ENCODE peak calls at places on chromosome 2, in eight cellular contexts. B is lung, O is fibroblast of the aortic adventitia, U is HFFc6, E is HL-60, C is WERI-Rb-1, N is endothelial cell of umbilical vein, V is GM20000. H is an unnamed sample.

GRCh38 chr2:238970553-238971081 is 122.7 kb downstream of the TWIST2 start:
- DNase-seq in V (peak; percentile 87), N (peak; percentile 66), U (peak; percentile 43), B (peak; percentile 65), E (no peak), O (peak; percentile 74), C (peak; percentile 35), H (peak; percentile 86)

GRCh38 chr2:217672472-217672871 is 330.3 kb downstream of the TNS1 start:
- DNase-seq in V (no peak), O (no peak), E (no peak), N (no peak), C (no peak), B (no peak), U (no peak), H (no peak)

GRCh38 chr2:7023542-7023941 is 106.3 kb downstream of the RNF144A start:
- DNase-seq in O (peak; percentile 83), V (no peak), B (no peak), N (no peak), C (no peak), E (no peak), U (no peak), H (no peak)

GRCh38 chr2:108932736-108933135 is 56.3 kb downstream of the EDAR start:
- DNase-seq in V (no peak), B (no peak), C (no peak), N (no peak), U (no peak), O (no peak), E (no peak), H (no peak)

GRCh38 chr2:236057375-236057774 is 110.8 kb downstream of the GBX2 start:
- DNase-seq in V (no peak), E (no peak), N (no peak), U (no peak), C (no peak), O (no peak), B (no peak), H (no peak)

GRCh38 chr2:240013343-240013742 is 11.8 kb downstream of the NDUFA10 start:
- DNase-seq in V (no peak), C (no peak), B (no peak), U (peak; percentile 33), O (peak; percentile 16), N (peak; percentile 19), E (no peak), H (no peak)

GRCh38 chr2:25275575-25275965 is 66.2 kb downstream of the DNMT3A start:
- DNase-seq in C (no peak), B (no peak), E (no peak), U (no peak), O (no peak), V (peak; percentile 45), N (no peak), H (no peak)

GRCh38 chr2:240811346-240812300 is 8.4 kb downstream of the KIF1A start:
- DNase-seq in V (no peak), E (no peak), B (no peak), O (no peak), N (no peak), C (no peak), U (no peak), H (no peak)

GRCh38 chr2:36697424-36698066 is 1.0 kb downstream of the VIT start:
- DNase-seq in E (peak; percentile 68), B (no peak), U (no peak), N (peak; percentile 80), V (no peak), O (peak; percentile 40), C (no peak), H (no peak)

GRCh38 chr2:3470856-3471737 is 48.2 kb downstream of the ADI1 start:
- DNase-seq in O (peak; percentile 10), U (no peak), N (no peak), B (no peak), C (no peak), V (no peak), E (no peak), H (no peak)

GRCh38 chr2:224638338-224638823 is 53.2 kb upstream of the CUL3 start:
- DNase-seq in V (peak; percentile 68), B (no peak), U (no peak), C (no peak), O (peak; percentile 7), N (no peak), E (no peak), H (peak; percentile 76)

GRCh38 chr2:193270816-193271215 is 1076.1 kb upstream of the TMEFF2 start:
- DNase-seq in U (no peak), O (no peak), C (no peak), B (no peak), V (no peak), E (no peak), N (no peak), H (no peak)

DNA sequence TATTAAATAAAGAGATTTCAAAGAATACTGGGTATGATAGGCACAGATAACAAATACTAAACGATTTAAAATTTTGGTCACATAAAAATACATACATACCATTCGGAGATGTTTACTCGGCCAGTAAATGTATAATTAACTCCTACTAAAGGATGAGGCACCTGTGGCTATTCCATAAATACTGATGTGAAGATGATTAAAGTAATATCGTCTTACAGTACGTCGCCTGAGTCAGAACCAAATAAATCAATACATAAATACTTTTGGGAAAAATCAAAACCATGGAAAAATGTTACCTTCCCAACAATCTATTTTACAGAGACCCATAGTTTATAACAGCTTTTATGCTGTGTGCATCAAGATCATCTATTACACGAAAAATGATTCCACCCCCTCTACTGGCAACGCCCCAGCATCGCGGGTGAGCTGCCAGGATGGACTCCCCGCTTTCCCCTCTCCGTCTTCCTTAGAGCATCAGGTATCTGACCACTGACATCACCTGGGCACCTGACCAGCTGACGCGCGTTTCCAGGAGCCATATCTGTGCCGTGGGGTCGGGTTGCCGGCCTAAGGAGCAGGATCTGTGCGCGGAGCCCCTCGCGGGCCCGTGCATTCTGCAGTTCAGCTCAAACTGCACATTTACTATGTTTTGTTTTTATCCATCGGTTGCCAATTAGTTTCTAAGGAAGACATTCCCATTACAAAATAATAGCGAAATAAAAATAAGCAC is 970 bp downstream of the ICA1L start:
- DNase-seq in B (peak; percentile 65), C (peak; percentile 85), U (peak; percentile 48), E (peak; percentile 35), V (peak; percentile 83), N (peak; percentile 81), O (peak; percentile 32), H (peak; percentile 78)
- TF ChIP-seq CTCF in B (peak; percentile 15), C (peak; percentile 64), U (peak; percentile 73), E (peak; percentile 73), V (peak; percentile 57), N (peak; percentile 63), O (peak; percentile 40), H (peak; percentile 70)

GRCh38 chr2:26644188-26644835 is 3.1 kb upstream of the CIB4 start:
- DNase-seq in C (no peak), E (no peak), O (no peak), U (no peak), N (no peak), B (no peak), V (no peak), H (no peak)

GRCh38 chr2:26647981-26648380 is 6.8 kb upstream of the CIB4 start:
- DNase-seq in E (no peak), N (no peak), B (no peak), V (no peak), U (no peak), O (no peak), C (peak; percentile 5), H (no peak)

GRCh38 chr2:26646986-26647672 is 6.0 kb upstream of the CIB4 start:
- DNase-seq in U (no peak), N (no peak), V (no peak), B (no peak), O (no peak), C (peak; percentile 5), E (no peak), H (no peak)

GRCh38 chr2:26648516-26648915 is 7.3 kb upstream of the CIB4 start:
- DNase-seq in N (no peak), B (no peak), E (no peak), V (no peak), U (no peak), O (no peak), C (peak; percentile 3), H (no peak)

DNA sequence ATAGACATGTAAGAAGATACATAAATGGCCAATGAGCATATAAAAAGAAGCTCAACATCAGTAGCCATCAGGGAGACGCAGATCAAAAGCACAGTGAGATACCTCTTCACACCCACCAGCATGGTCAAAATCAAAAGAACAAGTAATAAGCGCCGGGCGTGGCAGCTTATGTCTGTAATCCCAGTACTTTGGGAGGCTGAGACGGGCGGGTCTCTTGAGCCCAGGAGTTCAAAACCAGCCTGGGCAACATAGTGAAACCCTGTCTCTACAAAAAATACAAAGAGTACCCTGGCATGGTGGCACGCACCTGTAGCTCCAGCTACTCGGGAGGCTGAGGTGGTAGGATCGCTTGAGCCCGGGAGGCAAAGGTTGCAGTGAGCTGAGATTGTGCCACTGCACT is 4.6 kb upstream of the CIB4 start:
- DNase-seq in N (no peak), C (no peak), O (no peak), U (no peak), B (no peak), V (no peak), E (no peak), H (no peak)
- TF ChIP-seq CTCF in N (no peak), C (no peak), O (no peak), U (no peak), B (no peak), V (no peak), E (no peak), H (no peak)

DNA sequence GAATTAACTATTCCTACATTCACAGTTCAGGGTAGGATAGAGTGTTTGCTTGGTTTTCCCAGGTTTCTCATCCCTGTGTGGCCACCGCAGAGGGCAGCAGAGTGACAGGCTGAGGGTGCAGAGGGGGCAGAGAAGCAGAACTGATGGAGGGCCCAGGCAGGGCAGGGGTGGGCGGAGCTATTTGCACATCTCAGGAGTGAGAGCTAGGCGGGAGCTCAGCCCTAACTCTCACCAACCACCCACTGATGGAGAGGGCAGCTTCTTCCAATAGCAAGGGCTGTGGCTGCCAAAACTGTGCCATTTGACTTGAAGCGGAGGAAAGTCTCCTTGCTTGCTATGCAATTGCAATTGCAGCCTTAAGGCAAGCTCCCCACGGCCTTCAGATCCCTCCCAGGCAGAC is 12.0 kb upstream of the DARS1 start:
- DNase-seq in U (no peak), O (no peak), B (no peak), N (no peak), C (peak; percentile 76), E (no peak), V (peak; percentile 32), H (peak; percentile 37)
- TF ChIP-seq CTCF in U (no peak), O (no peak), B (no peak), N (no peak), C (peak; percentile 47), E (no peak), V (no peak), H (no peak)

DNA sequence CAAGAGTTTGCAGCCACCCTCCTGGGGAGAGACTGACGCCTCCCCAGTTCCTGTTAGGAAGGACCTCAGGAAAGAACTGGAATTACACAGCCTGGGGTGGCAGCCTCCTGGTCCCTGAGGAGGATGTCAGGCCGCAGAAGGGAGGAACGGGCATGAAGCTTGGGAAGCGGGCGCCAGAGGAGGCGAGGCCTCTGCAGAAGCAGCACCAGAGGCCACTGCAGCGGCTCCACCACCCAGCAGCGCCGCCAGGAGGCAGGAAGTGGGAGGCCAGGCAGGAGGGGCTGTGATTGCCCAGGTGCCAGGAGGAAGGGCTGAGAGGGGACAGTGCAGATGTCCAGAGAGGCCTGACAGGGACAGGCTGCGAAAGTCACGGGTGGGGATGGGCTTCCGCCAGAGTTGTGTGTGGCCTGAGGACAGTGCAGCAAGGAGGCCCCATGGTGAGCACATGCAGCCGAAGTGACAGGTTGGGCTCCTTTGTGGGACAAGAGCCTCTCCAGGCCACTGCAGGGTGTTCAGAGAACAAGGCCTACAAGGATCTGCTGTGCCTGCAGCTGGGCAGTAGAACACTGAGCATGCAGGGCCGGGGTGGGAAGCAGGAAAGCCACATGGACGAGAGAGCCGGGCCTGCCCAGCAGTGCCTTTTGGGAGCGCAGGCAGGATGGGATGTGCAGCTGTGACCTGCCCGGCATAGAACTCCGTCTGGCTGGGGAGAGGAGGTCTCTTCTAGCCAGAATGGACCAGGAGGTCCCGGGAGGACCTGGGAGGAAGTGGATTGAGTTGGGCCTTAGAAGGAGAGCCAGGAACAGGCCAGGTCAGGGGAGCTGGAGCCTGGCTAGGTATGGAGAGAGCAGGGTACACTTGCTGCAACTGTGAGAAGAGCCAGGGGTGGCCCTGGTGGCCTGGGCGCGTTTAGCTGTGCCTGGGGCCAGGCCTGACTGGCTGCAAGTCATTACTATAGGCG is 39.1 kb upstream of the ALPP start:
- DNase-seq in E (no peak), C (peak; percentile 29), N (no peak), V (no peak), U (no peak), O (no peak), B (no peak), H (no peak)
- TF ChIP-seq CTCF in E (no peak), C (peak; percentile 43), N (peak; percentile 11), V (no peak), U (peak; percentile 41), O (no peak), B (no peak), H (no peak)